ENCODE peak calls at places on chromosomes 13 and 19, in eight cellular contexts. One of them, this sample, is unnamed.

GRCh38 chr13:95352486-95352885 is 51.2 kb upstream of the ABCC4 start:
- DNase-seq in K562: no peak
- DNase-seq in HepG2: no peak
- DNase-seq in HCT116: no peak
- DNase-seq in endothelial cell of umbilical vein: no peak
- DNase-seq in SK-N-SH: no peak
- DNase-seq in H1: no peak
- DNase-seq in GM12878: no peak
- DNase-seq in this sample: no peak

GRCh38 chr13:51315658-51316057 is 23.8 kb upstream of the SERPINE3 start:
- DNase-seq in endothelial cell of umbilical vein: no peak
- DNase-seq in HepG2: no peak
- DNase-seq in GM12878: no peak
- DNase-seq in K562: no peak
- DNase-seq in HCT116: no peak
- DNase-seq in SK-N-SH: no peak
- DNase-seq in H1: no peak
- DNase-seq in this sample: no peak

GRCh38 chr19:1027020-1027952 is 878 bp downstream of the CNN2 start:
- DNase-seq in HCT116: no peak
- DNase-seq in K562: no peak
- DNase-seq in H1: no peak
- DNase-seq in SK-N-SH: no peak
- DNase-seq in HepG2: no peak
- DNase-seq in endothelial cell of umbilical vein: peak
- DNase-seq in GM12878: no peak
- DNase-seq in this sample: no peak

GRCh38 chr13:83286737-83287136 is 595.5 kb downstream of the SLITRK1 start:
- DNase-seq in K562: no peak
- DNase-seq in HepG2: no peak
- DNase-seq in GM12878: no peak
- DNase-seq in endothelial cell of umbilical vein: no peak
- DNase-seq in SK-N-SH: no peak
- DNase-seq in H1: no peak
- DNase-seq in HCT116: no peak
- DNase-seq in this sample: no peak

GRCh38 chr13:72694314-72694713 is 33.1 kb downstream of the MZT1 start:
- DNase-seq in endothelial cell of umbilical vein: peak
- DNase-seq in HCT116: no peak
- DNase-seq in K562: no peak
- DNase-seq in H1: no peak
- DNase-seq in HepG2: no peak
- DNase-seq in SK-N-SH: no peak
- DNase-seq in GM12878: no peak
- DNase-seq in this sample: no peak

GRCh38 chr13:48078251-48078656 is 16.6 kb downstream of the MED4 start:
- DNase-seq in endothelial cell of umbilical vein: peak
- DNase-seq in HepG2: peak
- DNase-seq in H1: no peak
- DNase-seq in HCT116: peak
- DNase-seq in GM12878: peak
- DNase-seq in SK-N-SH: no peak
- DNase-seq in K562: no peak
- DNase-seq in this sample: no peak

GRCh38 chr19:33403973-33404304 is 30.4 kb downstream of the CEBPG start:
- DNase-seq in HCT116: no peak
- DNase-seq in HepG2: no peak
- DNase-seq in SK-N-SH: no peak
- DNase-seq in endothelial cell of umbilical vein: no peak
- DNase-seq in H1: no peak
- DNase-seq in GM12878: no peak
- DNase-seq in K562: no peak
- DNase-seq in this sample: no peak

GRCh38 chr19:17766543-17767131 is 15.4 kb downstream of the FCHO1 start:
- DNase-seq in HepG2: peak
- DNase-seq in K562: no peak
- DNase-seq in endothelial cell of umbilical vein: peak
- DNase-seq in GM12878: no peak
- DNase-seq in HCT116: peak
- DNase-seq in SK-N-SH: no peak
- DNase-seq in H1: peak
- DNase-seq in this sample: no peak

GRCh38 chr19:10655457-10656312 is 1.5 kb downstream of the ILF3 start:
- DNase-seq in endothelial cell of umbilical vein: peak
- DNase-seq in SK-N-SH: peak
- DNase-seq in HCT116: no peak
- DNase-seq in K562: no peak
- DNase-seq in GM12878: no peak
- DNase-seq in H1: no peak
- DNase-seq in HepG2: peak
- DNase-seq in this sample: no peak

GRCh38 chr19:43799502-43800142 is 2.6 kb downstream of the LYPD5 start:
- DNase-seq in endothelial cell of umbilical vein: no peak
- DNase-seq in H1: no peak
- DNase-seq in K562: no peak
- DNase-seq in SK-N-SH: no peak
- DNase-seq in HepG2: no peak
- DNase-seq in GM12878: no peak
- DNase-seq in HCT116: no peak
- DNase-seq in this sample: no peak

GRCh38 chr19:43797118-43797517 is 5.1 kb downstream of the LYPD5 start:
- DNase-seq in H1: no peak
- DNase-seq in K562: no peak
- DNase-seq in GM12878: no peak
- DNase-seq in endothelial cell of umbilical vein: no peak
- DNase-seq in HCT116: no peak
- DNase-seq in HepG2: no peak
- DNase-seq in SK-N-SH: no peak
- DNase-seq in this sample: no peak

GRCh38 chr19:43797556-43797955 is 4.7 kb downstream of the LYPD5 start:
- DNase-seq in HepG2: no peak
- DNase-seq in GM12878: no peak
- DNase-seq in HCT116: no peak
- DNase-seq in endothelial cell of umbilical vein: no peak
- DNase-seq in H1: no peak
- DNase-seq in SK-N-SH: no peak
- DNase-seq in K562: no peak
- DNase-seq in this sample: no peak

GRCh38 chr19:43798026-43798545 is 4.2 kb downstream of the LYPD5 start:
- DNase-seq in SK-N-SH: no peak
- DNase-seq in GM12878: no peak
- DNase-seq in K562: no peak
- DNase-seq in HepG2: no peak
- DNase-seq in endothelial cell of umbilical vein: no peak
- DNase-seq in H1: no peak
- DNase-seq in HCT116: no peak
- DNase-seq in this sample: no peak

DNA sequence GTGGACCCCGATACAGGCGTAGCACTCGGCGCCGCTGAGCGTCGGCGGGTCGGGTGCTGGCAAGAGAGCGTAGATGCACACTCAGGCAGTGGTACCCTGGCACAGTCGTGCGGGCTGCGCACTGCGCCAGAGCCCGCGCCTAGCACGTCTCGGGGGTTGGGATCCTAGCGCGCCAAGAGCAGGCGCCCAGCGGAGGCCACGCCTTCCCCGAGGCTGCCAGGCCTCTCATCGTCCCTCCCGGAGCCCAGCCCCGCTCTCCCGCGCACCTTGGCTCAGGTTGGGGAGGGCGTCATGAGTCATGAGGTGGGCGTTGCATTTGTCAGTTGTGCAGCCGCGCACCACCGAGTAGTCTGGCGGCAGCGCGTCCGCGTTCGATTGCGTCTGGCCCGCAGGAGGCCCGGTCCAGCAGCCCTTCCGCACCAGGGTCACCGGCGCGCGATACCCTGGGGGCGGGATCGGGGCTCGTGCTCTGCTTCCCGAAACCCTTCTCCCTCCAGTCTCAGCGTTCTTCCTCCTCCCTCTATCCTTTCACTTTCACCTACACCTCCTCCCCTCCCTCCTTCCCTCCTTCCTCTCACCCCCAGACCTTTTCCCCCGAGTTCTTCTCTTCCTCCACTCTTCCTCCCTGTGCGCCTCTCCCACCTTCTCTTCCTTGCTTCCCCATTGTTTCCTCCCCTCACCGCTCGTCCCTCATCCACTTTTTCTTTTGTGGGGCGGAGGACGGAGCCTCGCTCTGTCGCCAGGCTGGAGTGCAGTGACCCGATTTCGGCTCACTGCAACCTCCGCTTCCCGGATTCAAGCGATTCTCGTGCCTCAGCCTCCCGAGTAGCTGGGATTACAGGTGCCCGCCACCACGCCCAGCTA is 3.5 kb downstream of the LYPD5 start:
- DNase-seq in endothelial cell of umbilical vein: no peak
- DNase-seq in K562: peak
- DNase-seq in HepG2: no peak
- DNase-seq in SK-N-SH: peak
- DNase-seq in GM12878: no peak
- DNase-seq in H1: no peak
- DNase-seq in HCT116: peak
- DNase-seq in this sample: no peak
- H3K4me3 ChIP-seq in endothelial cell of umbilical vein: peak
- H3K4me3 ChIP-seq in K562: peak
- H3K4me3 ChIP-seq in HepG2: peak
- H3K4me3 ChIP-seq in SK-N-SH: peak
- H3K4me3 ChIP-seq in GM12878: peak
- H3K4me3 ChIP-seq in H1: peak
- H3K4me3 ChIP-seq in HCT116: peak
- H3K4me3 ChIP-seq in this sample: peak

GRCh38 chr19:54341295-54341694 is 2.3 kb upstream of the LILRA4 start:
- DNase-seq in H1: no peak
- DNase-seq in K562: no peak
- DNase-seq in HepG2: no peak
- DNase-seq in GM12878: no peak
- DNase-seq in endothelial cell of umbilical vein: no peak
- DNase-seq in SK-N-SH: no peak
- DNase-seq in HCT116: no peak
- DNase-seq in this sample: no peak

GRCh38 chr19:54339646-54340358 is 840 bp upstream of the LILRA4 start:
- DNase-seq in endothelial cell of umbilical vein: no peak
- DNase-seq in HCT116: no peak
- DNase-seq in K562: no peak
- DNase-seq in SK-N-SH: no peak
- DNase-seq in GM12878: no peak
- DNase-seq in HepG2: no peak
- DNase-seq in H1: no peak
- DNase-seq in this sample: no peak

GRCh38 chr19:54345938-54346386 is 7.0 kb upstream of the LILRA4 start:
- DNase-seq in GM12878: peak
- DNase-seq in HCT116: no peak
- DNase-seq in endothelial cell of umbilical vein: no peak
- DNase-seq in SK-N-SH: no peak
- DNase-seq in HepG2: no peak
- DNase-seq in H1: no peak
- DNase-seq in K562: no peak
- DNase-seq in this sample: no peak

GRCh38 chr19:54338521-54338920 is 441 bp downstream of the LILRA4 start:
- DNase-seq in SK-N-SH: no peak
- DNase-seq in GM12878: no peak
- DNase-seq in K562: no peak
- DNase-seq in H1: no peak
- DNase-seq in HCT116: no peak
- DNase-seq in HepG2: no peak
- DNase-seq in endothelial cell of umbilical vein: no peak
- DNase-seq in this sample: no peak

DNA sequence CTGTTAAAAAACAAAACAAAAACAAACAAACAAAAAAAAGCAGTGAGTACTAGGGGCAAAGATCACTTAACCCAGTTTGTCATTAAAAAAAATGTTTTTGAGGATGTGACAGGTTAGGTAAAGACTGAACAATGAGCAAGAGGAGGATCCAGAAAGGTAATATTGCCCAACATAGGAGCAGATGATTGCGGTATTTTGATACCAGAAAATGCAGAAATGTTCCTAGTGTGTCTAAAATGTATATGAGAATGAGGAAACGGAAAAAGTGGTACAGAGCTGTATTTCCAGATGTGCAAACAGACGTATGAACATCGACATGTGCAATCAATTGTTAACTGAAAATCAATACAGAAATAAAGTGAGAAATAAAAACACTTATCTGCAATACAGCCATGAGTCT is 4.9 kb upstream of the LILRA4 start:
- DNase-seq in endothelial cell of umbilical vein: no peak
- DNase-seq in HepG2: no peak
- DNase-seq in H1: no peak
- DNase-seq in GM12878: no peak
- DNase-seq in HCT116: no peak
- DNase-seq in K562: no peak
- DNase-seq in SK-N-SH: no peak
- DNase-seq in this sample: no peak
- TF ChIP-seq POLR2AphosphoS5 in endothelial cell of umbilical vein: no peak
- TF ChIP-seq POLR2AphosphoS5 in HepG2: no peak
- TF ChIP-seq POLR2AphosphoS5 in H1: no peak
- TF ChIP-seq POLR2AphosphoS5 in GM12878: no peak
- TF ChIP-seq POLR2AphosphoS5 in HCT116: no peak
- TF ChIP-seq POLR2AphosphoS5 in K562: no peak
- TF ChIP-seq POLR2AphosphoS5 in SK-N-SH: no peak
- TF ChIP-seq POLR2AphosphoS5 in this sample: no peak

DNA sequence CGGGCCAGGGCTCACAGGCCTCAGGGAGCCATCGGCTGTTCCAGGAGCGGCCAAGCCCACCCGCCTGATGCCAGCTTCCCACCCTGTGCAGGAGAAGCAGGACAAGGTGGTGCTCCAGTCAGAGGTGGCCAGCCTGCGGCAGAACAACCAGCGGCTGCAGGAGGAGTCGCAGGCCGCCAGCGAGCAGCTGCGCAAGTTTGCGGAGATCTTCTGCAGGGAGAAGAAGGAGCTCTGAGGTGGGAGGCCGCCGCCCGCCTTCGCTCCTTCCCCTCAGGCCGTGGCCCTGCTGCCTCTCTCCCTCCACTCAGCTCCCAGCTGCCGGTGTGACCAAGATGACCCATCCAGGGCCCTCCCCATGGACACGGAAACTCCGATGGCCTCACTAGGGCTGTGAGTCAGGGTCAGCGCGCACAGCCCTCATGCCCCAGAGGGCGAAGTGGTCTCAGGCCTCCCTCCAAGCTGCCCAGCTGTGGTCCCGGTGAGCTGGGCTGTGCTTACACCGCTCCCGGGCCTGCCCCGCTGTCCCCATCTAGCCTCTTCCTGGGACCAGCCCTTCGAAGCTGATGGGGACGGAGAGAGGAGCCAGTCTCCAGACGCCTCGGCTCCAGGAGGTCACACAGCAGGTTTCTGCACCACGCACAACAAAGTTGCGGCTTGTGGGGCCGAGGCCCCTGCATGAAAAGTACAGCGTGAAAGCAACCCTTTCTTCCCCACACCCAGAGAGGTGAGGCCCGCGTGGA is 17.8 kb downstream of the DPF1 start:
- DNase-seq in SK-N-SH: no peak
- DNase-seq in endothelial cell of umbilical vein: no peak
- DNase-seq in GM12878: no peak
- DNase-seq in K562: no peak
- DNase-seq in H1: no peak
- DNase-seq in HepG2: no peak
- DNase-seq in HCT116: no peak
- DNase-seq in this sample: no peak
- H3K9ac ChIP-seq in SK-N-SH: no peak
- H3K9ac ChIP-seq in endothelial cell of umbilical vein: no peak
- H3K9ac ChIP-seq in GM12878: no peak
- H3K9ac ChIP-seq in K562: no peak
- H3K9ac ChIP-seq in H1: peak
- H3K9ac ChIP-seq in HepG2: no peak
- H3K9ac ChIP-seq in HCT116: no peak
- H3K9ac ChIP-seq in this sample: no peak

GRCh38 chr13:27774169-27774568 is 18.1 kb upstream of the GSX1 start:
- DNase-seq in HepG2: no peak
- DNase-seq in GM12878: no peak
- DNase-seq in HCT116: no peak
- DNase-seq in SK-N-SH: no peak
- DNase-seq in H1: no peak
- DNase-seq in endothelial cell of umbilical vein: no peak
- DNase-seq in K562: no peak
- DNase-seq in this sample: no peak
- H3K4me3 ChIP-seq in HepG2: no peak
- H3K4me3 ChIP-seq in GM12878: no peak
- H3K4me3 ChIP-seq in HCT116: no peak
- H3K4me3 ChIP-seq in SK-N-SH: no peak
- H3K4me3 ChIP-seq in H1: no peak
- H3K4me3 ChIP-seq in endothelial cell of umbilical vein: no peak
- H3K4me3 ChIP-seq in K562: no peak
- H3K4me3 ChIP-seq in this sample: no peak

This sample was measured in SK-N-MC.